ENCODE peak calls at places on chromosomes 3 and 15, in six cellular contexts. H is MM.1S, I is NCI-H748 treated with DMSO at 0.1 percent for 48 hours, V is mesendoderm, A is HCEC 1CT, R is cardiac fibroblast. J is an unnamed sample.

GRCh38 chr3:41418961-41419691 is 219.8 kb downstream of the CTNNB1 start:
- DNase-seq in I (no peak), A (peak), H (no peak), R (peak), V (peak), J (no peak)

GRCh38 chr15:88385078-88385700 is 82.0 kb downstream of the MRPL46 start:
- DNase-seq in V (no peak), A (no peak), R (no peak), I (no peak), H (no peak), J (no peak)

GRCh38 chr15:62964251-62964650 is 78.3 kb upstream of the TPM1 start:
- DNase-seq in H (no peak), I (no peak), A (peak), V (no peak), R (no peak), J (no peak)

GRCh38 chr15:65558336-65558735 is 28.1 kb downstream of the HACD3 start:
- DNase-seq in V (no peak), A (peak), R (peak), H (no peak), I (no peak), J (no peak)

GRCh38 chr3:108103971-108104797 is 13.4 kb upstream of the CD47 start:
- DNase-seq in V (no peak), I (no peak), A (no peak), H (no peak), R (peak), J (no peak)

GRCh38 chr3:42229942-42230688 is 35.9 kb downstream of the CCK start:
- DNase-seq in V (peak), A (peak), R (peak), H (no peak), I (no peak), J (peak)

GRCh38 chr3:48634661-48635221 is 520 bp downstream of the SLC26A6 start:
- DNase-seq in V (peak), A (peak), I (no peak), H (peak), R (peak), J (no peak)

GRCh38 chr15:72197045-72197459 is 535 bp downstream of the GRAMD2A start:
- DNase-seq in V (no peak), R (no peak), H (no peak), I (no peak), A (no peak), J (no peak)

GRCh38 chr3:133268772-133269171 is 131.1 kb upstream of the BFSP2 start:
- DNase-seq in I (no peak), V (no peak), H (no peak), R (no peak), A (no peak), J (no peak)

GRCh38 chr15:38414351-38414750 is 39.6 kb upstream of the FAM98B start:
- DNase-seq in A (peak), V (peak), H (peak), I (no peak), R (peak), J (no peak)

GRCh38 chr15:66008920-66009572 is 139.8 kb downstream of the RAB11A start:
- DNase-seq in I (no peak), R (no peak), A (peak), V (peak), H (no peak), J (no peak)

GRCh38 chr3:45029661-45030060 is 3.6 kb downstream of the CLEC3B start:
- DNase-seq in I (no peak), A (peak), V (no peak), H (no peak), R (peak), J (no peak)

GRCh38 chr15:93917181-93917580 is 314.2 kb upstream of the MCTP2 start:
- DNase-seq in I (no peak), H (no peak), A (no peak), V (no peak), R (no peak), J (no peak)

GRCh38 chr3:131535131-131535530 is 32.4 kb upstream of the MRPL3 start:
- DNase-seq in H (no peak), A (peak), V (no peak), I (no peak), R (peak), J (no peak)

GRCh38 chr15:90046846-90047481 is 45.8 kb downstream of the ZNF710 start:
- DNase-seq in R (no peak), A (no peak), I (no peak), V (no peak), H (peak), J (no peak)

GRCh38 chr3:136070953-136071949 is 105.7 kb downstream of the PPP2R3A start:
- DNase-seq in I (no peak), A (peak), H (peak), R (peak), V (peak), J (no peak)

GRCh38 chr3:78497692-78498091 is 1270.1 kb downstream of the ROBO1 start:
- DNase-seq in R (no peak), A (no peak), I (no peak), V (no peak), H (no peak), J (no peak)

GRCh38 chr15:40770147-40770721 is 454 bp downstream of the C15orf62 start:
- DNase-seq in R (no peak), I (no peak), V (no peak), H (no peak), A (no peak), J (no peak)

GRCh38 chr3:33940736-33941135 is 142.3 kb downstream of the PDCD6IP start:
- DNase-seq in V (no peak), H (no peak), A (no peak), I (no peak), R (no peak), J (no peak)

GRCh38 chr15:45378149-45378912 is at the start of gene GATM:
- DNase-seq in A (peak), R (peak), V (peak), I (peak), H (peak), J (no peak)

GRCh38 chr3:10242182-10243065 is 5.8 kb upstream of the TATDN2 start:
- DNase-seq in V (no peak), R (peak), H (no peak), A (no peak), I (no peak), J (no peak)

GRCh38 chr15:70528270-70528706 is 235.1 kb downstream of the UACA start:
- DNase-seq in I (no peak), H (peak), V (peak), A (no peak), R (peak), J (no peak)

GRCh38 chr15:51603002-51603401 is 19.6 kb downstream of the DMXL2 start:
- DNase-seq in H (no peak), A (no peak), I (no peak), R (no peak), V (no peak), J (no peak)

GRCh38 chr3:114441386-114441785 is 147.6 kb downstream of the TIGIT start:
- DNase-seq in V (no peak), I (no peak), R (no peak), A (no peak), H (no peak), J (no peak)

GRCh38 chr3:188400494-188401243 is 246.7 kb downstream of the LPP start:
- DNase-seq in V (no peak), R (no peak), H (peak), A (no peak), I (no peak), J (no peak)

GRCh38 chr3:189278211-189278610 is 106.4 kb downstream of the TPRG1 start:
- DNase-seq in A (no peak), I (no peak), H (no peak), R (no peak), V (no peak), J (no peak)

GRCh38 chr3:189902230-189903186 is 218.2 kb downstream of the P3H2 start:
- DNase-seq in V (no peak), H (no peak), I (no peak), R (peak), A (no peak), J (no peak)

GRCh38 chr15:40776537-40777141 is 6.9 kb downstream of the C15orf62 start:
- DNase-seq in R (peak), V (no peak), A (no peak), I (no peak), H (peak), J (no peak)

GRCh38 chr3:30672959-30673358 is 66.6 kb downstream of the TGFBR2 start:
- DNase-seq in I (no peak), V (no peak), A (no peak), H (no peak), R (peak), J (no peak)

GRCh38 chr3:189342811-189343210 is 171.0 kb downstream of the TPRG1 start:
- DNase-seq in R (no peak), A (no peak), V (no peak), H (no peak), I (peak), J (no peak)